ENCODE peak calls at places on chromosomes 3 and 15, in eight cellular contexts. B is A549, V is tibial nerve, G is stomach, C is transverse colon, E is ovary, L is sigmoid colon, D is suprapubic skin. W is an unnamed sample.

GRCh38 chr15:52068004-52068403 is 44.6 kb downstream of the BCL2L10 start:
- DNase-seq in B (no peak), V (no peak), G (no peak), C (no peak), E (no peak), L (no peak), D (no peak), W (no peak)

GRCh38 chr15:67850995-67851535 is 11.2 kb upstream of the RNU6-1 start:
- DNase-seq in B (no peak), V (no peak), G (no peak), C (no peak), E (no peak), L (peak; percentile 75), D (peak; percentile 20), W (peak; percentile 77)

GRCh38 chr3:40623567-40623966 is 98.8 kb downstream of the ZNF621 start:
- DNase-seq in B (no peak), V (no peak), G (no peak), C (peak; percentile 38), E (no peak), L (no peak), D (no peak), W (no peak)

GRCh38 chr3:182829761-182830405 is 36.6 kb downstream of the ATP11B start:
- DNase-seq in B (no peak), V (no peak), G (no peak), C (no peak), E (no peak), L (no peak), D (no peak), W (no peak)

GRCh38 chr3:186746008-186746407 is 28.8 kb downstream of the KNG1 start:
- DNase-seq in B (peak; percentile 95), V (no peak), G (peak; percentile 42), C (peak; percentile 57), E (no peak), L (no peak), D (no peak), W (peak; percentile 55)

GRCh38 chr3:184345678-184346144 is 8.3 kb downstream of the FAM131A start:
- DNase-seq in B (peak; percentile 68), V (no peak), G (peak; percentile 66), C (peak; percentile 86), E (no peak), L (no peak), D (no peak), W (no peak)

GRCh38 chr3:30658328-30659052 is 52.1 kb downstream of the TGFBR2 start:
- DNase-seq in B (peak; percentile 36), V (no peak), G (no peak), C (no peak), E (no peak), L (no peak), D (no peak), W (peak; percentile 56)

GRCh38 chr15:100712226-100712625 is 109.8 kb downstream of the ASB7 start:
- DNase-seq in B (no peak), V (no peak), G (no peak), C (peak; percentile 25), E (peak; percentile 72), L (peak; percentile 86), D (peak; percentile 59), W (no peak)

GRCh38 chr3:46367811-46368210 is 2.9 kb upstream of the CCR5 start:
- DNase-seq in B (no peak), V (no peak), G (no peak), C (no peak), E (no peak), L (no peak), D (no peak), W (no peak)

GRCh38 chr3:11080492-11080891 is 73.8 kb upstream of the HRH1 start:
- DNase-seq in B (peak; percentile 50), V (no peak), G (no peak), C (no peak), E (no peak), L (no peak), D (no peak), W (no peak)

GRCh38 chr15:100899601-100900000 is 19.6 kb upstream of the LRRK1 start:
- DNase-seq in B (no peak), V (no peak), G (no peak), C (no peak), E (no peak), L (peak; percentile 40), D (no peak), W (no peak)

GRCh38 chr3:12287727-12288465 is 974 bp upstream of the PPARG start:
- DNase-seq in B (peak; percentile 53), V (no peak), G (peak; percentile 63), C (peak; percentile 54), E (peak; percentile 55), L (no peak), D (peak; percentile 67), W (peak; percentile 44)

GRCh38 chr3:162945626-162946025 is 1449.0 kb downstream of the OTOL1 start:
- DNase-seq in B (no peak), V (no peak), G (no peak), C (no peak), E (no peak), L (no peak), D (no peak), W (no peak)

GRCh38 chr3:79052054-79052681 is 715.6 kb downstream of the ROBO1 start:
- DNase-seq in B (no peak), V (no peak), G (no peak), C (no peak), E (no peak), L (no peak), D (no peak), W (no peak)

GRCh38 chr15:79978694-79979519 is 7.9 kb upstream of the BCL2A1 start:
- DNase-seq in B (no peak), V (no peak), G (no peak), C (no peak), E (no peak), L (no peak), D (no peak), W (no peak)

GRCh38 chr15:75733761-75734651 is 21.4 kb upstream of the CSPG4 start:
- DNase-seq in B (no peak), V (no peak), G (no peak), C (no peak), E (no peak), L (no peak), D (peak; percentile 60), W (no peak)

GRCh38 chr3:13528217-13528801 is 20.6 kb upstream of the FBLN2 start:
- DNase-seq in B (peak; percentile 49), V (no peak), G (no peak), C (no peak), E (no peak), L (no peak), D (no peak), W (no peak)

GRCh38 chr3:50121416-50122032 is 32.8 kb downstream of the RBM5 start:
- DNase-seq in B (peak; percentile 77), V (peak; percentile 28), G (peak; percentile 81), C (peak; percentile 81), E (peak; percentile 78), L (peak; percentile 89), D (peak; percentile 86), W (no peak)

GRCh38 chr3:114035146-114035545 is 21.2 kb downstream of the CCDC191 start:
- DNase-seq in B (no peak), V (no peak), G (no peak), C (no peak), E (no peak), L (no peak), D (no peak), W (no peak)

GRCh38 chr3:58063424-58063823 is 55.2 kb downstream of the FLNB start:
- DNase-seq in B (no peak), V (peak; percentile 69), G (peak; percentile 38), C (peak; percentile 60), E (peak; percentile 78), L (peak; percentile 89), D (no peak), W (peak; percentile 47)

GRCh38 chr3:58063022-58063421 is 54.8 kb downstream of the FLNB start:
- DNase-seq in B (no peak), V (no peak), G (no peak), C (no peak), E (no peak), L (no peak), D (no peak), W (no peak)

GRCh38 chr3:58062469-58062868 is 54.2 kb downstream of the FLNB start:
- DNase-seq in B (no peak), V (no peak), G (no peak), C (no peak), E (no peak), L (no peak), D (peak; percentile 5), W (no peak)

GRCh38 chr3:58058654-58059263 is 50.5 kb downstream of the FLNB start:
- DNase-seq in B (no peak), V (no peak), G (no peak), C (no peak), E (no peak), L (no peak), D (peak; percentile 4), W (no peak)

GRCh38 chr3:58059349-58060321 is 51.4 kb downstream of the FLNB start:
- DNase-seq in B (peak; percentile 82), V (no peak), G (peak; percentile 34), C (peak; percentile 64), E (peak; percentile 80), L (peak; percentile 91), D (peak; percentile 55), W (no peak)
- H3K4me1 ChIP-seq in B (peaks cover 100% of the 10 kb centered on the region), V (no peaks in the 10 kb centered on the region), G (peaks cover 30% of the 10 kb centered on the region), C (peaks cover 57% of the 10 kb centered on the region), E (peaks cover 14% of the 10 kb centered on the region), L (peaks cover 76% of the 10 kb centered on the region), D (peaks cover 35% of the 10 kb centered on the region), W (peaks cover 7% of the 10 kb centered on the region)

GRCh38 chr3:119695480-119695879 is 7.3 kb upstream of the CFAP91 start:
- DNase-seq in B (peak; percentile 46), V (no peak), G (no peak), C (no peak), E (no peak), L (no peak), D (no peak), W (no peak)

GRCh38 chr3:119690043-119690656 is 12.7 kb upstream of the CFAP91 start:
- DNase-seq in B (peak; percentile 24), V (no peak), G (no peak), C (no peak), E (no peak), L (no peak), D (no peak), W (no peak)
- TF ChIP-seq CTCF in B (peak; percentile 55), V (peak; percentile 37), G (peak; percentile 36), C (peak; percentile 28), E (no peak), L (peak; percentile 2), D (no peak), W (peak; percentile 48)

GRCh38 chr3:8520816-8521415 is 19.3 kb downstream of the LMCD1 start:
- DNase-seq in B (no peak), V (no peak), G (no peak), C (no peak), E (no peak), L (no peak), D (no peak), W (no peak)
- TF ChIP-seq EP300 in B (no peak), V (no peak), G (no peak), C (no peak), E (no peak), L (no peak), D (no peak), W (no peak)

DNA sequence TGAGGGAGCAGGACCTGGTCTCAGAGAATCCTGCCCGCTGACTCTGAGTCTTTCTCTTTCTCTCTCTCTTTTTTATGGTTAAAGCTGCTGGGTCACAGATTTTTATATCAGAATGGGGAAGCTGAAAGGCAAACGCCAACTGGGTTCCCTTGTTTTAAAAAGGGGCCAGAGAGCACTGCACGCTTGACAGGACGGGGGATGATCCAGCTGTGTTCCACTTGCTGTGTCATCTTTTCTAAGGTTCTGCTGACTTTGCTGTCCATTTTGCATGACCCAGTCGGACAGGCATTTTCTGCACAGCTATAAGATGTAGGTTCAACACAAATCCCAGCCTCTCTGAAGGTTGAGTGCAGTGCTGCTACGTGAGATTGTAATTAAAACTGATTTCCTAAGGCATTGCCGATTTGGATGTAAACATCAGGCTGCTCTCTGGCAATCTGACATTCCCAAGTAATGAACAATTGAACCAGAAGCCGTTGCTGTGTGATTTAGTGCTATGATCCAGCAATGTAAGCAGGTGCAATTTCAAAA is 25.8 kb downstream of the ARHGEF3 start:
- DNase-seq in B (no peak), V (no peak), G (no peak), C (no peak), E (no peak), L (no peak), D (no peak), W (no peak)
- H3K4me1 ChIP-seq in B (no peaks in the 10 kb centered on the region), V (no peaks in the 10 kb centered on the region), G (peaks cover 16% of the 10 kb centered on the region), C (peaks cover 10% of the 10 kb centered on the region), E (peaks cover 8% of the 10 kb centered on the region), L (peaks cover 23% of the 10 kb centered on the region), D (peaks cover 8% of the 10 kb centered on the region), W (peaks cover 37% of the 10 kb centered on the region)

W was measured in upper lobe of left lung.